ENCODE peak calls at places on chromosome 10, in ten cellular contexts. One of them, this sample, is unnamed.

GRCh38 chr10:71582019-71582418 is 137.6 kb downstream of the C10orf105 start:
- DNase-seq in NCI-H1105: no peak
- DNase-seq in lung: no peak
- DNase-seq in hypothalamus: no peak
- DNase-seq in CD4-positive, alpha-beta T cell: no peak
- DNase-seq in MCF 10A: peak
- DNase-seq in naive thymus-derived CD4-positive, alpha-beta T cell: no peak
- DNase-seq in ACHN: peak
- DNase-seq in stimulated activated CD8-positive, alpha-beta memory T cell treated with anti-CD3 and anti-CD28 coated beads, Interleukin-2, amount 100 ng/mL, for 1 hour: no peak
- DNase-seq in stimulated activated CD4-positive, alpha-beta T cell treated with anti-CD3 and anti-CD28 coated beads, Interleukin-15, amount 100 ng/mL, for 1 hour: no peak
- DNase-seq in this sample: no peak

GRCh38 chr10:32004161-32004591 is 52.0 kb downstream of the KIF5B start:
- DNase-seq in ACHN: no peak
- DNase-seq in stimulated activated CD8-positive, alpha-beta memory T cell treated with anti-CD3 and anti-CD28 coated beads, Interleukin-2, amount 100 ng/mL, for 1 hour: no peak
- DNase-seq in NCI-H1105: no peak
- DNase-seq in naive thymus-derived CD4-positive, alpha-beta T cell: no peak
- DNase-seq in MCF 10A: no peak
- DNase-seq in CD4-positive, alpha-beta T cell: no peak
- DNase-seq in hypothalamus: no peak
- DNase-seq in stimulated activated CD4-positive, alpha-beta T cell treated with anti-CD3 and anti-CD28 coated beads, Interleukin-15, amount 100 ng/mL, for 1 hour: no peak
- DNase-seq in lung: no peak
- DNase-seq in this sample: no peak

GRCh38 chr10:33935350-33935749 is 600.9 kb upstream of the NRP1 start:
- DNase-seq in stimulated activated CD4-positive, alpha-beta T cell treated with anti-CD3 and anti-CD28 coated beads, Interleukin-15, amount 100 ng/mL, for 1 hour: no peak
- DNase-seq in MCF 10A: no peak
- DNase-seq in NCI-H1105: no peak
- DNase-seq in stimulated activated CD8-positive, alpha-beta memory T cell treated with anti-CD3 and anti-CD28 coated beads, Interleukin-2, amount 100 ng/mL, for 1 hour: no peak
- DNase-seq in hypothalamus: no peak
- DNase-seq in CD4-positive, alpha-beta T cell: no peak
- DNase-seq in lung: no peak
- DNase-seq in naive thymus-derived CD4-positive, alpha-beta T cell: no peak
- DNase-seq in ACHN: no peak
- DNase-seq in this sample: no peak

GRCh38 chr10:78337646-78338391 is 304.2 kb downstream of the RPS24 start:
- DNase-seq in hypothalamus: no peak
- DNase-seq in ACHN: no peak
- DNase-seq in naive thymus-derived CD4-positive, alpha-beta T cell: no peak
- DNase-seq in CD4-positive, alpha-beta T cell: no peak
- DNase-seq in stimulated activated CD4-positive, alpha-beta T cell treated with anti-CD3 and anti-CD28 coated beads, Interleukin-15, amount 100 ng/mL, for 1 hour: no peak
- DNase-seq in MCF 10A: no peak
- DNase-seq in lung: no peak
- DNase-seq in stimulated activated CD8-positive, alpha-beta memory T cell treated with anti-CD3 and anti-CD28 coated beads, Interleukin-2, amount 100 ng/mL, for 1 hour: no peak
- DNase-seq in NCI-H1105: no peak
- DNase-seq in this sample: no peak

GRCh38 chr10:89633484-89633883 is 11.6 kb downstream of the PANK1 start:
- DNase-seq in ACHN: peak
- DNase-seq in hypothalamus: no peak
- DNase-seq in CD4-positive, alpha-beta T cell: no peak
- DNase-seq in stimulated activated CD4-positive, alpha-beta T cell treated with anti-CD3 and anti-CD28 coated beads, Interleukin-15, amount 100 ng/mL, for 1 hour: no peak
- DNase-seq in naive thymus-derived CD4-positive, alpha-beta T cell: no peak
- DNase-seq in lung: no peak
- DNase-seq in MCF 10A: peak
- DNase-seq in stimulated activated CD8-positive, alpha-beta memory T cell treated with anti-CD3 and anti-CD28 coated beads, Interleukin-2, amount 100 ng/mL, for 1 hour: no peak
- DNase-seq in NCI-H1105: no peak
- DNase-seq in this sample: no peak

GRCh38 chr10:6052247-6053221 is 9.6 kb downstream of the IL2RA start:
- DNase-seq in MCF 10A: peak
- DNase-seq in NCI-H1105: no peak
- DNase-seq in lung: no peak
- DNase-seq in CD4-positive, alpha-beta T cell: peak
- DNase-seq in stimulated activated CD8-positive, alpha-beta memory T cell treated with anti-CD3 and anti-CD28 coated beads, Interleukin-2, amount 100 ng/mL, for 1 hour: peak
- DNase-seq in ACHN: no peak
- DNase-seq in stimulated activated CD4-positive, alpha-beta T cell treated with anti-CD3 and anti-CD28 coated beads, Interleukin-15, amount 100 ng/mL, for 1 hour: peak
- DNase-seq in naive thymus-derived CD4-positive, alpha-beta T cell: no peak
- DNase-seq in hypothalamus: no peak
- DNase-seq in this sample: no peak

GRCh38 chr10:77854115-77854514 is 72.4 kb downstream of the DLG5 start:
- DNase-seq in stimulated activated CD8-positive, alpha-beta memory T cell treated with anti-CD3 and anti-CD28 coated beads, Interleukin-2, amount 100 ng/mL, for 1 hour: no peak
- DNase-seq in naive thymus-derived CD4-positive, alpha-beta T cell: no peak
- DNase-seq in NCI-H1105: no peak
- DNase-seq in MCF 10A: no peak
- DNase-seq in ACHN: no peak
- DNase-seq in stimulated activated CD4-positive, alpha-beta T cell treated with anti-CD3 and anti-CD28 coated beads, Interleukin-15, amount 100 ng/mL, for 1 hour: no peak
- DNase-seq in CD4-positive, alpha-beta T cell: no peak
- DNase-seq in lung: no peak
- DNase-seq in hypothalamus: no peak
- DNase-seq in this sample: no peak

GRCh38 chr10:87660484-87661133 is 931 bp downstream of the PAPSS2 start:
- DNase-seq in NCI-H1105: no peak
- DNase-seq in MCF 10A: no peak
- DNase-seq in naive thymus-derived CD4-positive, alpha-beta T cell: no peak
- DNase-seq in lung: no peak
- DNase-seq in CD4-positive, alpha-beta T cell: no peak
- DNase-seq in hypothalamus: no peak
- DNase-seq in ACHN: peak
- DNase-seq in stimulated activated CD8-positive, alpha-beta memory T cell treated with anti-CD3 and anti-CD28 coated beads, Interleukin-2, amount 100 ng/mL, for 1 hour: no peak
- DNase-seq in stimulated activated CD4-positive, alpha-beta T cell treated with anti-CD3 and anti-CD28 coated beads, Interleukin-15, amount 100 ng/mL, for 1 hour: no peak
- DNase-seq in this sample: no peak

GRCh38 chr10:118800920-118801319 is 46.1 kb upstream of the CACUL1 start:
- DNase-seq in ACHN: peak
- DNase-seq in NCI-H1105: no peak
- DNase-seq in naive thymus-derived CD4-positive, alpha-beta T cell: peak
- DNase-seq in stimulated activated CD4-positive, alpha-beta T cell treated with anti-CD3 and anti-CD28 coated beads, Interleukin-15, amount 100 ng/mL, for 1 hour: no peak
- DNase-seq in lung: no peak
- DNase-seq in stimulated activated CD8-positive, alpha-beta memory T cell treated with anti-CD3 and anti-CD28 coated beads, Interleukin-2, amount 100 ng/mL, for 1 hour: no peak
- DNase-seq in hypothalamus: no peak
- DNase-seq in MCF 10A: peak
- DNase-seq in CD4-positive, alpha-beta T cell: no peak
- DNase-seq in this sample: peak

GRCh38 chr10:133090101-133090500 is 2.4 kb downstream of the ADGRA1 start:
- DNase-seq in stimulated activated CD8-positive, alpha-beta memory T cell treated with anti-CD3 and anti-CD28 coated beads, Interleukin-2, amount 100 ng/mL, for 1 hour: no peak
- DNase-seq in NCI-H1105: no peak
- DNase-seq in lung: no peak
- DNase-seq in hypothalamus: no peak
- DNase-seq in CD4-positive, alpha-beta T cell: no peak
- DNase-seq in ACHN: no peak
- DNase-seq in naive thymus-derived CD4-positive, alpha-beta T cell: no peak
- DNase-seq in MCF 10A: no peak
- DNase-seq in stimulated activated CD4-positive, alpha-beta T cell treated with anti-CD3 and anti-CD28 coated beads, Interleukin-15, amount 100 ng/mL, for 1 hour: no peak
- DNase-seq in this sample: no peak

GRCh38 chr10:49288341-49289065 is 10.5 kb upstream of the C10orf71 start:
- DNase-seq in naive thymus-derived CD4-positive, alpha-beta T cell: no peak
- DNase-seq in CD4-positive, alpha-beta T cell: no peak
- DNase-seq in stimulated activated CD4-positive, alpha-beta T cell treated with anti-CD3 and anti-CD28 coated beads, Interleukin-15, amount 100 ng/mL, for 1 hour: no peak
- DNase-seq in MCF 10A: no peak
- DNase-seq in stimulated activated CD8-positive, alpha-beta memory T cell treated with anti-CD3 and anti-CD28 coated beads, Interleukin-2, amount 100 ng/mL, for 1 hour: no peak
- DNase-seq in hypothalamus: no peak
- DNase-seq in NCI-H1105: no peak
- DNase-seq in ACHN: no peak
- DNase-seq in lung: no peak
- DNase-seq in this sample: no peak

GRCh38 chr10:98446656-98447221 is at the start of gene HPS1:
- DNase-seq in CD4-positive, alpha-beta T cell: peak
- DNase-seq in lung: peak
- DNase-seq in NCI-H1105: peak
- DNase-seq in ACHN: peak
- DNase-seq in hypothalamus: peak
- DNase-seq in stimulated activated CD8-positive, alpha-beta memory T cell treated with anti-CD3 and anti-CD28 coated beads, Interleukin-2, amount 100 ng/mL, for 1 hour: peak
- DNase-seq in MCF 10A: peak
- DNase-seq in naive thymus-derived CD4-positive, alpha-beta T cell: peak
- DNase-seq in stimulated activated CD4-positive, alpha-beta T cell treated with anti-CD3 and anti-CD28 coated beads, Interleukin-15, amount 100 ng/mL, for 1 hour: peak
- DNase-seq in this sample: peak

GRCh38 chr10:311901-312665 is 176.8 kb downstream of the ZMYND11 start:
- DNase-seq in hypothalamus: no peak
- DNase-seq in stimulated activated CD8-positive, alpha-beta memory T cell treated with anti-CD3 and anti-CD28 coated beads, Interleukin-2, amount 100 ng/mL, for 1 hour: no peak
- DNase-seq in naive thymus-derived CD4-positive, alpha-beta T cell: no peak
- DNase-seq in MCF 10A: no peak
- DNase-seq in NCI-H1105: no peak
- DNase-seq in ACHN: no peak
- DNase-seq in lung: no peak
- DNase-seq in stimulated activated CD4-positive, alpha-beta T cell treated with anti-CD3 and anti-CD28 coated beads, Interleukin-15, amount 100 ng/mL, for 1 hour: no peak
- DNase-seq in CD4-positive, alpha-beta T cell: no peak
- DNase-seq in this sample: no peak

GRCh38 chr10:2839081-2839725 is 228.1 kb upstream of the PFKP start:
- DNase-seq in naive thymus-derived CD4-positive, alpha-beta T cell: peak
- DNase-seq in hypothalamus: no peak
- DNase-seq in CD4-positive, alpha-beta T cell: no peak
- DNase-seq in NCI-H1105: no peak
- DNase-seq in lung: peak
- DNase-seq in stimulated activated CD8-positive, alpha-beta memory T cell treated with anti-CD3 and anti-CD28 coated beads, Interleukin-2, amount 100 ng/mL, for 1 hour: no peak
- DNase-seq in ACHN: peak
- DNase-seq in stimulated activated CD4-positive, alpha-beta T cell treated with anti-CD3 and anti-CD28 coated beads, Interleukin-15, amount 100 ng/mL, for 1 hour: no peak
- DNase-seq in MCF 10A: peak
- DNase-seq in this sample: peak

GRCh38 chr10:112953075-112953501 is 3.0 kb downstream of the TCF7L2 start:
- DNase-seq in naive thymus-derived CD4-positive, alpha-beta T cell: no peak
- DNase-seq in stimulated activated CD4-positive, alpha-beta T cell treated with anti-CD3 and anti-CD28 coated beads, Interleukin-15, amount 100 ng/mL, for 1 hour: no peak
- DNase-seq in CD4-positive, alpha-beta T cell: no peak
- DNase-seq in lung: peak
- DNase-seq in ACHN: peak
- DNase-seq in MCF 10A: peak
- DNase-seq in hypothalamus: peak
- DNase-seq in NCI-H1105: no peak
- DNase-seq in stimulated activated CD8-positive, alpha-beta memory T cell treated with anti-CD3 and anti-CD28 coated beads, Interleukin-2, amount 100 ng/mL, for 1 hour: no peak
- DNase-seq in this sample: no peak

GRCh38 chr10:3426190-3426845 is 253.7 kb upstream of the PITRM1 start:
- DNase-seq in CD4-positive, alpha-beta T cell: no peak
- DNase-seq in lung: no peak
- DNase-seq in naive thymus-derived CD4-positive, alpha-beta T cell: no peak
- DNase-seq in NCI-H1105: no peak
- DNase-seq in ACHN: peak
- DNase-seq in hypothalamus: no peak
- DNase-seq in stimulated activated CD4-positive, alpha-beta T cell treated with anti-CD3 and anti-CD28 coated beads, Interleukin-15, amount 100 ng/mL, for 1 hour: no peak
- DNase-seq in MCF 10A: peak
- DNase-seq in stimulated activated CD8-positive, alpha-beta memory T cell treated with anti-CD3 and anti-CD28 coated beads, Interleukin-2, amount 100 ng/mL, for 1 hour: no peak
- DNase-seq in this sample: no peak

GRCh38 chr10:47326306-47326926 is 4.2 kb downstream of the GDF2 start:
- DNase-seq in CD4-positive, alpha-beta T cell: no peak
- DNase-seq in MCF 10A: no peak
- DNase-seq in NCI-H1105: no peak
- DNase-seq in naive thymus-derived CD4-positive, alpha-beta T cell: no peak
- DNase-seq in stimulated activated CD8-positive, alpha-beta memory T cell treated with anti-CD3 and anti-CD28 coated beads, Interleukin-2, amount 100 ng/mL, for 1 hour: no peak
- DNase-seq in stimulated activated CD4-positive, alpha-beta T cell treated with anti-CD3 and anti-CD28 coated beads, Interleukin-15, amount 100 ng/mL, for 1 hour: no peak
- DNase-seq in hypothalamus: no peak
- DNase-seq in lung: no peak
- DNase-seq in ACHN: no peak
- DNase-seq in this sample: no peak

GRCh38 chr10:8504436-8504977 is 450.0 kb downstream of the GATA3 start:
- DNase-seq in hypothalamus: no peak
- DNase-seq in CD4-positive, alpha-beta T cell: no peak
- DNase-seq in stimulated activated CD8-positive, alpha-beta memory T cell treated with anti-CD3 and anti-CD28 coated beads, Interleukin-2, amount 100 ng/mL, for 1 hour: no peak
- DNase-seq in lung: no peak
- DNase-seq in NCI-H1105: no peak
- DNase-seq in ACHN: no peak
- DNase-seq in naive thymus-derived CD4-positive, alpha-beta T cell: no peak
- DNase-seq in MCF 10A: no peak
- DNase-seq in stimulated activated CD4-positive, alpha-beta T cell treated with anti-CD3 and anti-CD28 coated beads, Interleukin-15, amount 100 ng/mL, for 1 hour: no peak
- DNase-seq in this sample: no peak